ENCODE peak calls at places on chromosomes 2 and 18, in four cellular contexts. T is neural progenitor cell; M is CD4-positive, alpha-beta memory T cell; Q is adrenal gland. P is an unnamed sample.

GRCh38 chr2:109348645-109349554 is 219.9 kb downstream of the SH3RF3 start:
- DNase-seq in T (no peak), M (peak; percentile 66), Q (no peak), P (no peak)

GRCh38 chr18:34339155-34339554 is 114.4 kb upstream of the NOL4 start:
- DNase-seq in T (no peak), M (no peak), Q (no peak), P (no peak)

GRCh38 chr2:100283724-100284501 is 38.4 kb downstream of the LONRF2 start:
- DNase-seq in T (no peak), M (no peak), Q (peak; percentile 82), P (no peak)

GRCh38 chr18:80169607-80170006 is 60.5 kb downstream of the ADNP2 start:
- DNase-seq in T (no peak), M (no peak), Q (no peak), P (no peak)

GRCh38 chr18:421236-422155 is 79.0 kb downstream of the COLEC12 start:
- DNase-seq in T (no peak), M (no peak), Q (no peak), P (no peak)

GRCh38 chr2:41598161-41598894 is 449.5 kb upstream of the PKDCC start:
- DNase-seq in T (no peak), M (no peak), Q (no peak), P (no peak)

GRCh38 chr2:8573942-8574195 is 108.0 kb upstream of the ID2 start:
- DNase-seq in T (no peak), M (no peak), Q (no peak), P (no peak)

GRCh38 chr2:241777686-241778627 is 1.3 kb downstream of the GAL3ST2 start:
- DNase-seq in T (no peak), M (no peak), Q (no peak), P (peak; percentile 6)

GRCh38 chr2:196356332-196356731 is 185.0 kb upstream of the STK17B start:
- DNase-seq in T (no peak), M (no peak), Q (no peak), P (no peak)

GRCh38 chr2:147045113-147045512 is 799.7 kb upstream of the ACVR2A start:
- DNase-seq in T (peak; percentile 81), M (peak; percentile 33), Q (peak; percentile 14), P (peak; percentile 52)

GRCh38 chr2:217800433-217801114 is 202.2 kb downstream of the TNS1 start:
- DNase-seq in T (no peak), M (no peak), Q (peak; percentile 14), P (no peak)

GRCh38 chr2:67272195-67272594 is 124.9 kb upstream of the ETAA1 start:
- DNase-seq in T (no peak), M (no peak), Q (no peak), P (no peak)

GRCh38 chr18:59918320-59918755 is 18.5 kb downstream of the PMAIP1 start:
- DNase-seq in T (peak; percentile 27), M (no peak), Q (peak; percentile 22), P (peak; percentile 80)

GRCh38 chr2:70962885-70963878 is 15.2 kb upstream of the ANKRD53 start:
- DNase-seq in T (no peak), M (no peak), Q (peak; percentile 12), P (no peak)

GRCh38 chr2:166361351-166362153 is 14.2 kb downstream of the SCN9A start:
- DNase-seq in T (peak; percentile 43), M (no peak), Q (no peak), P (peak; percentile 13)

GRCh38 chr18:45962461-45962860 is 4.7 kb downstream of the EPG5 start:
- DNase-seq in T (no peak), M (peak; percentile 72), Q (no peak), P (no peak)

GRCh38 chr2:193539188-193539587 is 1344.5 kb upstream of the TMEFF2 start:
- DNase-seq in T (no peak), M (no peak), Q (no peak), P (no peak)

GRCh38 chr2:117859924-117860647 is 45.6 kb downstream of the DDX18 start:
- DNase-seq in T (no peak), M (no peak), Q (no peak), P (no peak)

GRCh38 chr2:2859164-2859563 is 518.5 kb downstream of the EIPR1 start:
- DNase-seq in T (no peak), M (no peak), Q (no peak), P (no peak)

GRCh38 chr2:218015831-218016521 is 13.2 kb upstream of the TNS1 start:
- DNase-seq in T (peak; percentile 61), M (no peak), Q (no peak), P (peak; percentile 81)

GRCh38 chr2:16134436-16135165 is 194.3 kb downstream of the MYCN start:
- DNase-seq in T (no peak), M (no peak), Q (no peak), P (no peak)

GRCh38 chr2:30031184-30031583 is 109.8 kb upstream of the ALK start:
- DNase-seq in T (peak; percentile 52), M (no peak), Q (no peak), P (no peak)

GRCh38 chr2:55839182-55839819 is 84.3 kb downstream of the EFEMP1 start:
- DNase-seq in T (peak; percentile 17), M (no peak), Q (no peak), P (no peak)

GRCh38 chr18:812673-813404 is 797 bp upstream of the YES1 start:
- DNase-seq in T (peak; percentile 81), M (peak; percentile 79), Q (peak; percentile 69), P (peak; percentile 51)

GRCh38 chr2:235234711-235235110 is 259.1 kb upstream of the AGAP1 start:
- DNase-seq in T (no peak), M (no peak), Q (no peak), P (no peak)

GRCh38 chr2:219661197-219661954 is 33.9 kb downstream of the SLC4A3 start:
- DNase-seq in T (no peak), M (no peak), Q (no peak), P (no peak)

DNA sequence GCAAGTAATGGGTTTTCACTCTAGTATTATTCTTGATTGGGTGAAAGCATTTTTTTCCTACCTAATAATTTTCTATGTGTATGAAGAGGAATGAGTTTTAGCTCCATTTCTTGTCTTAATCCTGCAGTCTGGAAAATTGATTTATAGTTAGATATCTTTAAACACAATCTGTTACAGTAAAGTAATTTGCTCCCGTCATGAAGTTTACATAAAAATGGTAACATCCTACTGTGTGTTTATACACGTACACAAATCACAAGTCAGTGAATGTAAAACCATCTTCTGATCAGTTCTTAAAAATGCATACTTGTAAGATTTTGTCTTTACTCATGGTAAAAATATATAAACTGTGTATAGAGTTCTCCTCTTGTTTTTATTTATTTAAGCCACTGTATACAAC is 51.1 kb downstream of the MAP2 start:
- DNase-seq in T (no peak), M (no peak), Q (no peak), P (no peak)
- H3K4me3 ChIP-seq in T (no peak overlapping the region), M (no peak overlapping the region), Q (no peak overlapping the region), P (no peak overlapping the region)

DNA sequence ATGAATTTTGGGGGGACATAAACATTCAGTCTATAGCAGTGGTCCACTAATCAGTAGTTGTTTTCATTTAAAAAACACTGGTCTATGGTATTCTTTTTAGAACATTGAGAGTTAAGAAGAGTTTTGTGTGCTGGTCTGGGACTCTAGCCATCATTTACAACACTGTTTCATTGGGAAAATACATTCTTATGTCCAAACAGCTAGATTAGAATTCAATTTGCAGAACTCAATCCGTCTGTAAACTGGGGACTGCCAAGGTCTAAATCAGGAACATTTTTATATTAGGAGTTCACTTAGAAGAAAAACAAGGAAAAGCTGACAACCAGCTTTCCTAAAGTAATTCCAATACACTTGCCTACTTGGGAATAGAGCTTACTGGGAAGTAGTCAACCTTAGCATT is 91.5 kb upstream of the RNF152 start:
- DNase-seq in T (no peak), M (no peak), Q (no peak), P (no peak)
- H3K36me3 ChIP-seq in T (no peaks in the 10 kb centered on the region), M (no peaks in the 10 kb centered on the region), Q (no peaks in the 10 kb centered on the region), P (no peaks in the 10 kb centered on the region)

GRCh38 chr2:95310211-95310610 is 13.1 kb downstream of the KCNIP3 start:
- DNase-seq in T (no peak), M (no peak), Q (no peak), P (no peak)

GRCh38 chr2:95311821-95312542 is 14.8 kb downstream of the KCNIP3 start:
- DNase-seq in T (no peak), M (no peak), Q (no peak), P (no peak)

GRCh38 chr2:95312543-95313205 is 15.5 kb downstream of the KCNIP3 start:
- DNase-seq in T (no peak), M (no peak), Q (no peak), P (no peak)

GRCh38 chr2:95309599-95309998 is 12.5 kb downstream of the KCNIP3 start:
- DNase-seq in T (no peak), M (no peak), Q (no peak), P (no peak)

DNA sequence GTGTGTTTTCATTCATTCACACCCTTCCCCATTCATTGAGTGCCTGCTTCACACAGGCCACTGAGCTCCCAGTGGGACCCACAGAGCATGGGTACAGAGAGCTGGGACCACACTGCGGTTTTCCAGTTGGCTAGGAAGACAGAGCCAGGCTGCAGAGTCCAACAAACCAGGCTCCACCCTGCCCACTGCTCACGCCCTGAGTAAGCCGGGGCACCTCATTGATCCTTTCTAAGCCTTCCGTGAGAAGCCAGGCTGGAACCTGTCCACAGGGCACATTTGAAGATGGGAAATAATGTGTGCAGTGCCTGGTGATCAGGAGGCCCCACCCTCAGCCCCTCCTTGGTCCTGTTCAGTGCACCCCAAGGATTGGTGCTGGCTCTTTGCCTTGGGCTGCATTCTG is 13.5 kb downstream of the KCNIP3 start:
- DNase-seq in T (no peak), M (no peak), Q (no peak), P (peak; percentile 66)
- H3K27me3 ChIP-seq in T (no peaks in the 10 kb centered on the region), M (no peaks in the 10 kb centered on the region), Q (no peaks in the 10 kb centered on the region), P (no peaks in the 10 kb centered on the region)

DNA sequence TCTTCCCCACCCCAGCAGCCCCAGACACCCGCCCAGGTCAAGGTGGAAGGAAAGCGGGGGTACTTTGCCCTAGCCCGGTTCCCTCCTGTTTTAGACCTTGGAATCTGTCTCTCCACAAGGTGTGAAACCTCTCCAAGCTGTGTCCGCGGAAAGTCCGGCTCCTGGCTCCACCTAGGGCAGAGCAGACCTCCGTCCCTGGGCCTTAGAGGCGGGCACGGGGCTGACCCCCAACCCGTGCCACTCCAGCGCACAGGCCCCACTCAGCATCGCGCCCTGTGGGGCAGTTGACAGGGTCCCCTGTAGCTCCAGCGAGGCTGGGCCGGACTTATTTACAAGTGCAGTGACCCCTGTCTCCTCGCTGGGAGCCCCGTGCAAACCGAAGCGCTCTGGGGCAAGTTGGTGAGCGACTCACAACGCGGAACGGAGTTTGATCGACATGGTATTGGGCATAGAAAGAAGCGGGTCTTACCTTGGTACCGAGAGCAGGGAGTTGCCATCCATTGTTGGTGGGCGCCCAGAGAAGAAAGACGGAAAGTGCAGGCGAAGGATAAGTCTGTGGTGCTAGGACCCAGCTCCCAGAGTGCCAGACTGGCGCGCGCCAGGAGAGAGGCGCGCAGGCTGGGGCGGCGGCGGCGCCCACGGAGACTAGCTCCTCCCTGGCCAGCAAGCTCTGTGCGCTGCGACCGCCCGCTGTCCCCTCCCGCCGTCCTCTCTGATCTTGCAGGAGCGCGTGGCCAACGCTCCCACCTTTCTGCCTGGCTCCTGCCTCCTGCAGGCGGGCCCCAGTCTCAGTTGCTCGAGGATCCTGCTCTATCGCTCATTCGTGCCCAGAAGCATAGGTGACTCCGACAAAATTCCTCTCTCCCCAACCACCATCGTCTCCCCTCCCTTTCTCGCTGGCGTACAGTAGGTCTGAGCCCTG is at the start of gene SPHKAP:
- DNase-seq in T (peak; percentile 60), M (no peak), Q (no peak), P (peak; percentile 11)
- H3K4me3 ChIP-seq in T (peak within 1 kb of the TSS; percentile 49), M (no peak within 1 kb of the TSS), Q (no peak within 1 kb of the TSS), P (no peak within 1 kb of the TSS)

DNA sequence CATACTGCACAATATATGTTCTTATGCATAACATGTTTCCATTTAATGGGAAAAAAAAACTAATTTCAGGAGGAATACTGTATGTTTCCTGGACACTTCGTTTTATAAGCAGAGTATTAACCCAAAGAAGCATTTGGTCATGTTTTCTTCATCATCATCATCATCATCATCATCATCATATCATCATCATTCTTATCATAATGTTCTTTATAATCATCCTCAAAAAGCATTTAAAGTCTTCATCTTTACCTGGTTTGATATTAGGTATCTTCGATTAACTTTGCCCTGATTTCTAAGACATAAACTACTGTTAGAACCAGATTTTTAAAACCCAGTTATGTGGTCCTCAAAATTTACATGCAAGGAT is 47.9 kb downstream of the ZEB2 start:
- DNase-seq in T (no peak), M (no peak), Q (no peak), P (no peak)
- H3K36me3 ChIP-seq in T (no peaks in the 10 kb centered on the region), M (no peaks in the 10 kb centered on the region), Q (peaks cover 3% of the 10 kb centered on the region), P (no peaks in the 10 kb centered on the region)

P was measured in WERI-Rb-1.